ENCODE peak calls at places on chromosomes 5 and 9, in five cellular contexts. D is cardiac fibroblast, E is AG04450, A is upper lobe of right lung, M is astrocyte. F is an unnamed sample.

GRCh38 chr9:120447959-120448500 is 131.9 kb downstream of the CDK5RAP2 start:
- DNase-seq in D (no peak), E (no peak), A (no peak), M (no peak), F (no peak)

GRCh38 chr5:206927-207536 is 10.9 kb downstream of the CCDC127 start:
- DNase-seq in D (no peak), E (no peak), A (no peak), M (no peak), F (peak; percentile 14)

GRCh38 chr5:54311178-54311811 is 922 bp upstream of the ARL15 start:
- DNase-seq in D (peak; percentile 26), E (no peak), A (no peak), M (peak; percentile 39), F (peak; percentile 17)

GRCh38 chr5:103347729-103348128 is 89.2 kb downstream of the MACIR start:
- DNase-seq in D (no peak), E (no peak), A (no peak), M (no peak), F (no peak)

GRCh38 chr5:125408582-125409069 is 662.2 kb upstream of the ZNF608 start:
- DNase-seq in D (peak; percentile 69), E (peak; percentile 44), A (no peak), M (peak; percentile 95), F (peak; percentile 38)

GRCh38 chr9:87064311-87064710 is 117.0 kb upstream of the GAS1 start:
- DNase-seq in D (no peak), E (no peak), A (no peak), M (no peak), F (no peak)

GRCh38 chr9:16870606-16871357 is at the start of gene BNC2:
- DNase-seq in D (peak; percentile 78), E (no peak), A (no peak), M (peak; percentile 42), F (peak; percentile 68)

GRCh38 chr5:181164076-181164952 is 16.9 kb downstream of the OR2V2 start:
- DNase-seq in D (no peak), E (no peak), A (no peak), M (no peak), F (no peak)

GRCh38 chr5:136811086-136811485 is 445.7 kb upstream of the TRPC7 start:
- DNase-seq in D (peak; percentile 23), E (no peak), A (no peak), M (peak; percentile 49), F (no peak)

GRCh38 chr9:70924380-70924779 is 197.0 kb downstream of the TRPM3 start:
- DNase-seq in D (peak; percentile 85), E (no peak), A (no peak), M (peak; percentile 92), F (no peak)

GRCh38 chr5:82745016-82745415 is 332.2 kb downstream of the TMEM167A start:
- DNase-seq in D (no peak), E (no peak), A (no peak), M (no peak), F (no peak)

GRCh38 chr9:120926397-120926928 is at the start of gene TRAF1:
- DNase-seq in D (no peak), E (no peak), A (no peak), M (no peak), F (no peak)

GRCh38 chr5:6818594-6819512 is 105.6 kb downstream of the TENT4A start:
- DNase-seq in D (no peak), E (no peak), A (no peak), M (no peak), F (no peak)

GRCh38 chr5:96968074-96968473 is 32.2 kb downstream of the LNPEP start:
- DNase-seq in D (peak; percentile 59), E (no peak), A (no peak), M (peak; percentile 68), F (no peak)

GRCh38 chr5:158301186-158301585 is 442.2 kb upstream of the CLINT1 start:
- DNase-seq in D (no peak), E (no peak), A (no peak), M (no peak), F (no peak)

DNA sequence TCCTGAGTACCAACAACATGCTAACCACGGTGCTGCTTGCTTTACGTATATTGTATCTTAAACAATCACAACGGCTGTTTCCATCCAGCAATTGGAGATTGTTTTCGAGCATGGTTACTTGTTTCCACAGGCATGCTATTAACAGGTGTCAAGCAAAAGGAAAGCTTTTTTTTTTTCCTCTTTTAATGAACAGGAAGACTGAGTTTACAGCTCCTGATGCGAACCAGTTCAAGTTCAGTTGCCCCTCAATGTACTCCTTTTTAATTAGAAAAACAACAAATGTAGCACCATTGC is 186.8 kb downstream of the PDZD2 start:
- DNase-seq in D (no peak), E (no peak), A (no peak), M (no peak), F (no peak)
- TF ChIP-seq CTCF in D (no peak), E (no peak), A (no peak), M (no peak), F (no peak)

DNA sequence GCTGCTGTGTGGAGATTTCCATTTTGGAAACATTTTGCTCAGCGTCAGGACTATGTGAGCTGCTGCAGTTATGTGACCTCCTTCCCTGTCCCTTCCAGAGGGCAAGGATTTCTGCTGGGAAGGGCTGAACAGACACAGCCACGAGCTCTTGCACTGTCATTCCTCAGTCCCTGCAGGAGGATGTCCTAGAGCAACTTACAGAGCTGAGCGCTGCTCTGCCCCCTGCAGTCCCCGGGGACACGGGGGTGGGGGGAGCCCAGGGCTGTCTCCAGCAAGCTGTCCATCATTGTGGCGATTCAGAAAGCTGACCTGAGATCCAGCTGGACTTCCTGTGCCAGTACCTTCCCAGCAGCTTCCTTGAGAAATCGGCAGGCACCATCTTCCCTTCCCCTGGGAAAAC is 28.0 kb upstream of the MAP1B start:
- DNase-seq in D (no peak), E (no peak), A (no peak), M (no peak), F (no peak)
- TF ChIP-seq CTCF in D (no peak), E (peak; percentile 10), A (no peak), M (no peak), F (no peak)

DNA sequence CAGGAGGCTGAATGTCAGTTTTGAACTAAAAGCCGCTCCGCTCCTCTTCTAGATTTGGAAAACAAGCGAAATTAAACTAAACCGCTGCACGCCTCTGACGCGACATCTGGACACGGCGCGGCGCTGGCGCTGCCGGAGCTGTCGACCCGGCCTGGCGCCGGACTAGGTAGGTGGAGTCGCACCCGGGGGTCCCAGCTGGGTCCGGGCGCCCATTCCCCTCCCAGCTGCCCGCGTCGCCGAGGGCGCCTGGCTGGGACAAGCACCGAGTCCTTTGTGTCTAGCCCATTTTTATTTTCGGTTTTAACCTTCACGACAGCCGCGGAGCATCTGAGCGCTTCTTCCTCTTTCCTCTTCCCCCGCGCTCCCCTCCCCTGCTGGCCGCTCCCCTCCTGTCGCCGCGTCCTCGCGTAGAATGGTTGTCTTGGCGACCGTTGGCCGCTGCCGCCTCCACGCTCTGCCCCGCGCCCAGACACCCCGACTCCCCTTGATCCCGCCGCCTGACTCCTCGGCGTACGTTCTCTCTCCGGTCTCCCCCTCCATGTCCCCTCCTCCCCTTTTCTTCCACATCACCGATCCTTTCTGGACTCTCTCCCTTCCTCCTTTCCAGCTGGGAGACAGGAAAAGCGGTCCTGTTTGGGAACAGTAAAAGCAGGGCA is 533 bp downstream of the CDKN2B-AS1 start:
- DNase-seq in D (peak; percentile 75), E (no peak), A (peak; percentile 91), M (peak; percentile 63), F (peak; percentile 88)
- TF ChIP-seq CTCF in D (no peak), E (no peak), A (no peak), M (no peak), F (no peak)

DNA sequence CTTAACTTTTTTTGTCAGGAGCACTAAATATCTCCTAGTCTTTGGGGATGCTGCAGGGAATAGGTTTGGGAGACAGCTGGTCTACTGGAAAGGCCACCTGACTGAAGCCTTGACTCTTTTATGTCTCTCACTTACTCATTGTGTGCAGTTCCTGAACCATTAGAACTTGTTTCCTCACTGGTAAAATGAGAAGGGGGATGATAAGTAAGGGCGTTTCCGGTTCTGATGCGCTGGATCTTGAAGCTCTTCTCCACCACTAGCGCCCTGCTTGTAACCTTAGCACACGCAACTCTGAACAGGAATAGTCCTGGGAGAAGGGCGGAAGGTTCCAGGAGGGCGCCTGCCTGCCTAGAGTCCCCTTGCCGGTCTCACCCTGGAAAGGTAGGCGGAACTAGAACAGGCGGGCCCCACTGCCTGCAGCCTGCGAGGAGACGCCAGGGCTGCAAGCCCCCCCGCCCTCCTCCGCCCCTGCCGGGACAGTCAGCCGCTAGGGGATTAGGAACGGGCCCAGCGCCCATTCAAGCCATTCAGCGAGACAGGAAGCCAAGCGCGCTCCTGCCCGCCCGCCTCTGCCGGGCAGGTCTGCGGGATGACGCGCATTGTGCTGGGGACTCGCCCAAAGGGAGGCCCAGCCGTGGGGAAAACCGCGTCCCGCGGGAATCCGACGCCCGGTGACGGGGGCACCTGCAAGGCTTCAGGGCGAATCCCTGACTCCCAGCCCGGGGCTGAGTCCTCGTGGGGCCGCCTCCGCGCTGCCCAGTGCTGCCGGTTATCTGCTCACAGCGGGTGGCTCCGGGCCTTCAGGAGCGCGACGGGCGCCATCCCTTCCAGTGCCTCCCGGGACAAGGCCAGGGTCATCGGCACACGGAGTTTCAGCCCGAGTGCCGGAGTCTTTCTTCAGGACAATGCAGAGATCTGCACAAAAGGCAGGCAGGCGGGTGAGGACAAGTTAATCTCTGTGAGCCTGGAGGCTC is 44.0 kb upstream of the XPA start:
- DNase-seq in D (peak; percentile 62), E (no peak), A (peak; percentile 74), M (peak; percentile 54), F (peak; percentile 48)
- TF ChIP-seq CTCF in D (peak; percentile 15), E (peak; percentile 18), A (no peak), M (no peak), F (no peak)

DNA sequence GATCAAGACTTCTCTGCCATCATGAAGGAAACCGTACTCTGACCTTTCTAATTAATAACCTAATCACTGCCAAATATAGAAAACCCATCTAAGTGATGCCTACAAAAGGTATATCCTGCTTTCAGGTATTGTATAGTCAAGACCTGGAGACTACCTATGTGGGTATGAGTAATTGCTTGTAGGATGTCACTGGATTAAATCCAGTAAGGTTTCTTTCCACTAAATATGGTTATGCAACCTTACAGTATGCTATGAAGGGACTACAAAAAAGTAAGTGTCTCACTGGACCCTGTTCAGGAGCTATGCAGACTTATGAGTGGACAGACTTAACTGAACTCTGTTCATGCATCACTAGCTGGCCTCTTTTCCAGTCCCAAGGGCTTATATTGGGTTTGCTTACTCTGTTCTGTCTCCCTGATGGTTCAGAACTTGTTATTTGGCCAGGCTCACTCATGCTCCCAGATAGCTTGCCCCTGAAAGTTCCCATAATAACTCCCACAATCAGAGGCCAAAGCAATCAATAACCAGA is 51.1 kb downstream of the PDE6A start:
- DNase-seq in D (no peak), E (no peak), A (no peak), M (no peak), F (no peak)
- TF ChIP-seq CTCF in D (no peak), E (no peak), A (no peak), M (no peak), F (no peak)

DNA sequence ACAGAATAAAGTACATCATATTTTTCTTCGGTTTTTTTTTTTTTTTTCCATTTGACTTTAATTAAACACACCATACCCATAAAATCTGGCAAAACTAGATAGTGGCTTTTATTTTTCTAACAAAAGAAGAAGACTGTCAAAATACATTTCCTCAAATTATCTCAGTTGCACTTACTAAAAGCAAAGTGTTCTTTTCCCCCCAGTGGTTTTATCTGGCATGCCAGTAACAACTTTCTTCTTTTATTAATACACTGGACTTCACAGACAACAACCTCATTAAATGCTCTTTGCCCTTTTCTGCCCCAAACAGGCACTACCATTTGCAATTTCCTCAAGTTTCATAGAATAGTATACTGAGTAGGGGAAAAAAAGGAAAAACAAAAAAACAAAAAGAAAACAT is 1792.3 kb downstream of the EFNA5 start:
- DNase-seq in D (no peak), E (no peak), A (no peak), M (no peak), F (no peak)
- TF ChIP-seq CTCF in D (no peak), E (no peak), A (no peak), M (no peak), F (no peak)